ENCODE peak calls at places on chromosomes 6 and 20, in seven cellular contexts. J is SK-N-SH, W is mesendoderm, R is IMR-90, B is MM.1S, Z is fibroblast of lung, I is mammary epithelial cell. A is an unnamed sample. For H3K4me1, the result is how much of the 10 kb centered on the place peaks cover.

GRCh38 chr6:83193747-83194582 is 808 bp downstream of the RWDD2A start:
- DNase-seq in W (peak), B (peak), Z (peak), J (peak), R (no peak), I (peak), A (peak)

GRCh38 chr6:41965429-41966213 is 24.0 kb upstream of the CCND3 start:
- DNase-seq in R (no peak), J (no peak), I (no peak), W (peak), B (no peak), Z (peak), A (no peak)

GRCh38 chr20:4730782-4731181 is 9.1 kb downstream of the PRND start:
- DNase-seq in B (no peak), W (peak), J (no peak), I (no peak), R (peak), Z (no peak), A (peak)

GRCh38 chr6:71254323-71254722 is 34.3 kb upstream of the OGFRL1 start:
- DNase-seq in B (no peak), R (no peak), I (no peak), J (peak), Z (no peak), W (peak), A (no peak)

GRCh38 chr6:1910621-1911407 is 301.1 kb downstream of the FOXC1 start:
- DNase-seq in B (no peak), J (no peak), I (no peak), W (no peak), R (peak), Z (no peak), A (no peak)

GRCh38 chr20:5140195-5140594 is 13.4 kb downstream of the CDS2 start:
- DNase-seq in W (no peak), Z (no peak), R (peak), J (no peak), B (no peak), I (no peak), A (no peak)

GRCh38 chr6:99422912-99423311 is 2.2 kb downstream of the PNISR start:
- DNase-seq in R (no peak), J (no peak), I (no peak), B (no peak), W (no peak), Z (no peak), A (no peak)

GRCh38 chr6:71721642-71722041 is 164.7 kb upstream of the RIMS1 start:
- DNase-seq in J (no peak), W (no peak), R (peak), Z (peak), I (no peak), B (no peak), A (no peak)

GRCh38 chr6:4907602-4908001 is 96.2 kb downstream of the RPP40 start:
- DNase-seq in I (no peak), B (peak), J (no peak), R (peak), W (no peak), Z (no peak), A (no peak)

GRCh38 chr6:107709341-107709740 is 114.8 kb downstream of the SCML4 start:
- DNase-seq in R (no peak), I (no peak), W (no peak), Z (no peak), J (no peak), B (no peak), A (no peak)

GRCh38 chr6:7919871-7920270 is 9.3 kb upstream of the TXNDC5 start:
- DNase-seq in I (peak), R (no peak), Z (peak), B (no peak), J (no peak), W (peak), A (no peak)

GRCh38 chr6:47335456-47335855 is 25.8 kb upstream of the TNFRSF21 start:
- DNase-seq in J (no peak), W (no peak), Z (no peak), R (no peak), B (peak), I (no peak), A (no peak)

GRCh38 chr20:51156041-51156795 is 133.3 kb upstream of the KCNG1 start:
- DNase-seq in W (peak), Z (peak), J (peak), R (peak), B (no peak), I (no peak), A (peak)

GRCh38 chr20:63974402-63975200 is 4.8 kb downstream of the SAMD10 start:
- DNase-seq in Z (no peak), I (no peak), J (peak), B (no peak), W (no peak), R (peak), A (no peak)

GRCh38 chr20:24503352-24503931 is 34.0 kb downstream of the SYNDIG1 start:
- DNase-seq in Z (peak), R (peak), W (peak), B (no peak), J (no peak), I (no peak), A (no peak)

GRCh38 chr6:41759106-41759904 is 12.1 kb upstream of the PGC start:
- DNase-seq in Z (no peak), I (no peak), W (no peak), R (no peak), B (no peak), J (no peak), A (no peak)

GRCh38 chr6:23559587-23560343 is 566.2 kb upstream of the NRSN1 start:
- DNase-seq in Z (no peak), B (no peak), W (peak), R (no peak), I (no peak), J (no peak), A (no peak)

GRCh38 chr6:39841291-39841690 is 49.1 kb downstream of the DAAM2 start:
- DNase-seq in I (no peak), J (no peak), W (peak), Z (peak), B (no peak), R (peak), A (peak)

GRCh38 chr6:77456531-77457248 is 6.6 kb downstream of the HTR1B start:
- DNase-seq in Z (peak), I (peak), J (no peak), W (peak), R (peak), B (no peak), A (peak)

GRCh38 chr6:6676910-6677441 is 88.5 kb downstream of the LY86 start:
- DNase-seq in B (peak), R (peak), Z (peak), W (peak), J (peak), I (peak), A (peak)

GRCh38 chr20:56393133-56393472 is 658 bp downstream of the CSTF1 start:
- DNase-seq in W (no peak), R (no peak), J (peak), Z (no peak), B (no peak), I (peak), A (peak)

GRCh38 chr6:148436466-148436865 is 93.8 kb downstream of the SASH1 start:
- DNase-seq in B (no peak), R (no peak), W (no peak), I (no peak), J (no peak), Z (no peak), A (no peak)

GRCh38 chr6:36636687-36637418 is 41.7 kb upstream of the CDKN1A start:
- DNase-seq in B (no peak), I (no peak), W (no peak), Z (no peak), J (no peak), R (no peak), A (no peak)

GRCh38 chr20:32858189-32858588 is 534 bp upstream of the EFCAB8 start:
- DNase-seq in R (no peak), Z (no peak), B (no peak), J (no peak), I (peak), W (peak), A (no peak)

GRCh38 chr6:125314019-125314581 is 12.3 kb upstream of the HDDC2 start:
- DNase-seq in B (peak), Z (peak), R (peak), I (peak), W (peak), J (peak), A (peak)

GRCh38 chr6:134510920-134511319 is 193.0 kb upstream of the SGK1 start:
- DNase-seq in R (no peak), I (no peak), W (no peak), B (no peak), J (no peak), Z (no peak), A (no peak)

GRCh38 chr6:33279257-33279695 is 2.4 kb downstream of the B3GALT4 start:
- DNase-seq in B (no peak), I (no peak), Z (no peak), R (no peak), W (no peak), J (no peak), A (no peak)
- H3K9ac ChIP-seq in B (no peak), I (no peak), Z (no peak), R (no peak), W (no peak), J (no peak), A (no peak)

DNA sequence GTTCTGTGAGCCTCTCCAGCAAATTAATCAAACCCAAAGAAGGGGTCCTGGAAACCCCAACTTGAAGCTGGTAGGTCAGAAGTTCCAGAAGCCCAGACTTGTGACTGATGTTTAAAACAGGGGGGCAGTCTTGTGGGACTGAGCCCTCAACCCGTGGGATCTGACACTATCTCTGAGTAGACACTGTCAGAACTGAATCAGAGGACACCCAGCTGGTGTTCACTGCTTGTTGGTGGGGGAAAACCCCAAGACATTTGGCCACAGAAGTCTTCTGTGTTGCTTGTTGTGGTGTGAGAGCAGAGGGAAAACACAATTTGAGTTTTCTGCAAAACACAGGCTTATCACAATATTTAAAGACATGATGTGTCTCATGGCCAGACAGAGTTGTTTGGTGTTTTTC is 29.9 kb downstream of the KIF13A start:
- DNase-seq in J (no peak), I (peak), Z (peak), B (peak), R (peak), W (no peak), A (no peak)
- H3K4me3 ChIP-seq in J (no peak), I (no peak), Z (no peak), B (no peak), R (no peak), W (no peak), A (no peak)

DNA sequence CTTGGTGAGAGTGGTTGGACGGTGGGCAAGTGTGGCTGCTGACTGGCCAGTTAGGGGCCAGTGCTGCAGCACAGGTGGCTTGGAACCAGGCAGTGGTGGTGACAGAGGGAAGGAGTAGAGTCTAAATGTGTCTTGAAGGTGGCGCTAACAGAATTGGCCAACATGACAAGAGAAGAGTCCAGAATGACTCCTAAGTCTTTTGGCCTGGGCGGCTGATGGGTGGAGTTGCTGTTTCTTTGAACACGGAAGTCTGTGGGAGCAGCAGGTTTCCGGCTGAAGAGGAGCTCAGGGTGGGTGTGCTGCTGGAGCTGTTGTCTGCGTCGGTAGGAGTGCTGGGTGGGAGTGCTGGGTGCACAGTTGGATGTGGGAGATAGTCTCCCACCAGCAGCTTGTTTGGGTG is 10.1 kb downstream of the LSM14B start:
- DNase-seq in I (no peak), B (no peak), J (no peak), R (no peak), Z (no peak), W (no peak), A (no peak)
- H3K4me1 ChIP-seq in I (under half), B (under half), J (under half), R (under half), Z (under half), W (under half), A (under half)

DNA sequence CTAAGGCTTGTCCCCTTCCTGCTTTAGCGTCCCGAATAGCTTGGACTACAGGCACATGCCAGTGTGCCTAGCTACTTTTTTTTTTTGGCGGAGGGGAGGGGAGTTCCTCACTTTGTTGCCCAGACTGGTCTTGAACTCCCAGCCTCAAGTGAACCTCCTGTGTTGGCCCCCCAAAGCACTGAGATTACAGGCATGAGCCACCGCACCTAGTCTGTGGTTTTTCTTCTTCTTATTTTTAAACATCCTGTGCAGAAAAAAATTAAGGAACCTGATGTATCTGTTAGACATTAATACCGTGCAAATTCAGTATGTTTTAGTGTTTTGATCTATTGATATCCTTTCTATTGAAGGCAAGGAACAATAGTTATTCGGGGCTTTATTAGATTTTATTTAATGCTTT is 25.7 kb downstream of the HIVEP1 start:
- DNase-seq in J (no peak), W (no peak), I (no peak), Z (no peak), B (no peak), R (no peak), A (no peak)
- H3K9ac ChIP-seq in J (no peak), W (no peak), I (peak), Z (no peak), B (no peak), R (no peak), A (no peak)

DNA sequence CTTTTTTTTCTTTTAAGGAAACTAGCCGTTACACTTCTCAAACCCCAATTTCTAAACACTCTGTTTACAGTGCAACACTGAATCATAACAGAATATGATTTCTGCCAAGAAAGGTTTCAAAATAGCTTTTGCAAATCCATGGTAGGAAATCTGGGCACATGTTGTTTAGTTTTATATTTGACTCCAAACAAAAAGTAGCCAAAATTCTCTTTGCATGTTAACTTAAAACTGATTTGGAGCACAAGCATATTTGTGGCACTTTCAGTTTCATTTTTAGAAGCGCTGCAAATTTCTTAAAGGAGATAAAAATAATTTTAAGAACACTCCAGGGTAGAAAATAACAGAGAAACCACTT is 140.5 kb upstream of the CARMIL1 start:
- DNase-seq in W (no peak), Z (no peak), J (no peak), R (peak), B (peak), I (no peak), A (peak)
- H3K4me3 ChIP-seq in W (no peak), Z (peak), J (peak), R (peak), B (peak), I (peak), A (peak)

A was measured in adipocyte.